ENCODE peak calls at places on chromosome 1, in nine cellular contexts. One of them, this sample, is unnamed.

GRCh38 chr1:84851839-84852238 is 41.2 kb downstream of the LPAR3 start:
- DNase-seq in MM.1S: no peak
- DNase-seq in fibroblast of lung: peak
- DNase-seq in PC-3: peak
- DNase-seq in A673: no peak
- DNase-seq in GM23338: no peak
- DNase-seq in PC-9: peak
- DNase-seq in GM23248: peak
- DNase-seq in hepatocyte: peak
- DNase-seq in this sample: no peak

GRCh38 chr1:53025034-53025777 is 36.8 kb upstream of the PODN start:
- DNase-seq in A673: no peak
- DNase-seq in GM23338: no peak
- DNase-seq in hepatocyte: peak
- DNase-seq in PC-9: peak
- DNase-seq in PC-3: no peak
- DNase-seq in MM.1S: no peak
- DNase-seq in fibroblast of lung: peak
- DNase-seq in GM23248: peak
- DNase-seq in this sample: peak

GRCh38 chr1:56495538-56495937 is 83.8 kb downstream of the PLPP3 start:
- DNase-seq in GM23248: no peak
- DNase-seq in MM.1S: no peak
- DNase-seq in PC-3: no peak
- DNase-seq in PC-9: no peak
- DNase-seq in hepatocyte: no peak
- DNase-seq in fibroblast of lung: no peak
- DNase-seq in GM23338: no peak
- DNase-seq in A673: no peak
- DNase-seq in this sample: no peak

GRCh38 chr1:210236840-210237409 is 4.3 kb downstream of the SERTAD4 start:
- DNase-seq in GM23338: no peak
- DNase-seq in GM23248: peak
- DNase-seq in A673: peak
- DNase-seq in MM.1S: no peak
- DNase-seq in PC-9: no peak
- DNase-seq in fibroblast of lung: peak
- DNase-seq in PC-3: no peak
- DNase-seq in hepatocyte: peak
- DNase-seq in this sample: peak

GRCh38 chr1:4344065-4344753 is 310.2 kb upstream of the AJAP1 start:
- DNase-seq in MM.1S: no peak
- DNase-seq in fibroblast of lung: no peak
- DNase-seq in hepatocyte: no peak
- DNase-seq in PC-9: no peak
- DNase-seq in GM23338: no peak
- DNase-seq in PC-3: no peak
- DNase-seq in A673: no peak
- DNase-seq in GM23248: no peak
- DNase-seq in this sample: no peak

GRCh38 chr1:172658871-172659453 is at the start of gene FASLG:
- DNase-seq in fibroblast of lung: no peak
- DNase-seq in hepatocyte: no peak
- DNase-seq in A673: no peak
- DNase-seq in PC-3: no peak
- DNase-seq in GM23248: no peak
- DNase-seq in GM23338: no peak
- DNase-seq in MM.1S: no peak
- DNase-seq in PC-9: no peak
- DNase-seq in this sample: no peak

GRCh38 chr1:201755200-201755599 is 73.8 kb upstream of the IPO9 start:
- DNase-seq in PC-3: no peak
- DNase-seq in A673: no peak
- DNase-seq in hepatocyte: no peak
- DNase-seq in GM23338: no peak
- DNase-seq in GM23248: no peak
- DNase-seq in fibroblast of lung: no peak
- DNase-seq in PC-9: no peak
- DNase-seq in MM.1S: no peak
- DNase-seq in this sample: no peak

GRCh38 chr1:77044133-77044849 is 174.9 kb downstream of the PIGK start:
- DNase-seq in fibroblast of lung: peak
- DNase-seq in PC-9: no peak
- DNase-seq in A673: no peak
- DNase-seq in GM23338: no peak
- DNase-seq in GM23248: peak
- DNase-seq in hepatocyte: no peak
- DNase-seq in MM.1S: no peak
- DNase-seq in PC-3: peak
- DNase-seq in this sample: no peak

GRCh38 chr1:150971583-150972416 is 2.8 kb downstream of the CERS2 start:
- DNase-seq in PC-3: no peak
- DNase-seq in hepatocyte: peak
- DNase-seq in MM.1S: no peak
- DNase-seq in GM23338: peak
- DNase-seq in GM23248: peak
- DNase-seq in fibroblast of lung: no peak
- DNase-seq in A673: no peak
- DNase-seq in PC-9: no peak
- DNase-seq in this sample: peak

GRCh38 chr1:43774359-43774758 is 67.0 kb downstream of the ST3GAL3 start:
- DNase-seq in GM23338: no peak
- DNase-seq in MM.1S: no peak
- DNase-seq in PC-9: peak
- DNase-seq in PC-3: peak
- DNase-seq in fibroblast of lung: peak
- DNase-seq in hepatocyte: no peak
- DNase-seq in GM23248: peak
- DNase-seq in A673: no peak
- DNase-seq in this sample: no peak

GRCh38 chr1:175600721-175601440 is 142.5 kb downstream of the TNR start:
- DNase-seq in MM.1S: no peak
- DNase-seq in PC-9: no peak
- DNase-seq in fibroblast of lung: no peak
- DNase-seq in A673: no peak
- DNase-seq in PC-3: no peak
- DNase-seq in hepatocyte: no peak
- DNase-seq in GM23338: no peak
- DNase-seq in GM23248: no peak
- DNase-seq in this sample: no peak

GRCh38 chr1:173149887-173150286 is 57.2 kb downstream of the TNFSF4 start:
- DNase-seq in PC-9: no peak
- DNase-seq in MM.1S: no peak
- DNase-seq in PC-3: peak
- DNase-seq in A673: peak
- DNase-seq in hepatocyte: peak
- DNase-seq in GM23338: no peak
- DNase-seq in GM23248: peak
- DNase-seq in fibroblast of lung: peak
- DNase-seq in this sample: no peak

GRCh38 chr1:205225901-205226765 is 1.6 kb upstream of the TMCC2 start:
- DNase-seq in PC-3: peak
- DNase-seq in PC-9: no peak
- DNase-seq in MM.1S: no peak
- DNase-seq in fibroblast of lung: peak
- DNase-seq in A673: no peak
- DNase-seq in hepatocyte: no peak
- DNase-seq in GM23338: no peak
- DNase-seq in GM23248: peak
- DNase-seq in this sample: no peak

GRCh38 chr1:185636848-185637247 is 97.3 kb upstream of the HMCN1 start:
- DNase-seq in GM23338: no peak
- DNase-seq in A673: no peak
- DNase-seq in hepatocyte: no peak
- DNase-seq in PC-3: no peak
- DNase-seq in PC-9: no peak
- DNase-seq in GM23248: no peak
- DNase-seq in MM.1S: peak
- DNase-seq in fibroblast of lung: no peak
- DNase-seq in this sample: no peak

GRCh38 chr1:1166642-1167415 is 6.9 kb upstream of the TTLL10 start:
- DNase-seq in A673: no peak
- DNase-seq in GM23248: no peak
- DNase-seq in hepatocyte: no peak
- DNase-seq in MM.1S: no peak
- DNase-seq in PC-9: no peak
- DNase-seq in fibroblast of lung: no peak
- DNase-seq in GM23338: no peak
- DNase-seq in PC-3: no peak
- DNase-seq in this sample: no peak

GRCh38 chr1:70248729-70249128 is 27.5 kb downstream of the SRSF11 start:
- DNase-seq in MM.1S: peak
- DNase-seq in PC-9: no peak
- DNase-seq in fibroblast of lung: no peak
- DNase-seq in A673: no peak
- DNase-seq in PC-3: no peak
- DNase-seq in GM23248: no peak
- DNase-seq in hepatocyte: no peak
- DNase-seq in GM23338: no peak
- DNase-seq in this sample: no peak

GRCh38 chr1:218259800-218260199 is 25.3 kb upstream of the RRP15 start:
- DNase-seq in GM23248: no peak
- DNase-seq in PC-3: peak
- DNase-seq in GM23338: peak
- DNase-seq in MM.1S: peak
- DNase-seq in fibroblast of lung: peak
- DNase-seq in A673: peak
- DNase-seq in hepatocyte: peak
- DNase-seq in PC-9: peak
- DNase-seq in this sample: peak

GRCh38 chr1:45394342-45394741 is 54.1 kb upstream of the MUTYH start:
- DNase-seq in GM23338: no peak
- DNase-seq in A673: no peak
- DNase-seq in PC-3: no peak
- DNase-seq in MM.1S: peak
- DNase-seq in hepatocyte: no peak
- DNase-seq in fibroblast of lung: no peak
- DNase-seq in PC-9: no peak
- DNase-seq in GM23248: no peak
- DNase-seq in this sample: no peak
- H3K27ac ChIP-seq in GM23338: no peak
- H3K27ac ChIP-seq in A673: no peak
- H3K27ac ChIP-seq in PC-3: no peak
- H3K27ac ChIP-seq in MM.1S: peak
- H3K27ac ChIP-seq in hepatocyte: no peak
- H3K27ac ChIP-seq in fibroblast of lung: no peak
- H3K27ac ChIP-seq in PC-9: no peak
- H3K27ac ChIP-seq in GM23248: no peak
- H3K27ac ChIP-seq in this sample: no peak

GRCh38 chr1:177165069-177165439 is 542 bp upstream of the ASTN1 start:
- DNase-seq in A673: no peak
- DNase-seq in GM23248: no peak
- DNase-seq in PC-9: no peak
- DNase-seq in hepatocyte: no peak
- DNase-seq in GM23338: no peak
- DNase-seq in MM.1S: no peak
- DNase-seq in PC-3: no peak
- DNase-seq in fibroblast of lung: no peak
- DNase-seq in this sample: no peak

GRCh38 chr1:177164380-177165068 is at the start of gene ASTN1:
- DNase-seq in A673: no peak
- DNase-seq in PC-3: no peak
- DNase-seq in fibroblast of lung: peak
- DNase-seq in GM23338: peak
- DNase-seq in MM.1S: no peak
- DNase-seq in PC-9: no peak
- DNase-seq in hepatocyte: no peak
- DNase-seq in GM23248: peak
- DNase-seq in this sample: peak

GRCh38 chr1:177163844-177164379 is 600 bp downstream of the ASTN1 start:
- DNase-seq in GM23248: no peak
- DNase-seq in MM.1S: no peak
- DNase-seq in PC-9: no peak
- DNase-seq in hepatocyte: no peak
- DNase-seq in GM23338: peak
- DNase-seq in A673: no peak
- DNase-seq in PC-3: no peak
- DNase-seq in fibroblast of lung: no peak
- DNase-seq in this sample: no peak
- TF ChIP-seq EZH2 in GM23248: no peak
- TF ChIP-seq EZH2 in MM.1S: no peak
- TF ChIP-seq EZH2 in PC-9: no peak
- TF ChIP-seq EZH2 in hepatocyte: no peak
- TF ChIP-seq EZH2 in GM23338: no peak
- TF ChIP-seq EZH2 in A673: no peak
- TF ChIP-seq EZH2 in PC-3: no peak
- TF ChIP-seq EZH2 in fibroblast of lung: no peak
- TF ChIP-seq EZH2 in this sample: no peak

GRCh38 chr1:66644331-66644730 is 107.9 kb upstream of the DYNLT5 start:
- DNase-seq in hepatocyte: no peak
- DNase-seq in PC-3: no peak
- DNase-seq in A673: no peak
- DNase-seq in GM23248: no peak
- DNase-seq in PC-9: no peak
- DNase-seq in GM23338: no peak
- DNase-seq in MM.1S: no peak
- DNase-seq in fibroblast of lung: no peak
- DNase-seq in this sample: no peak

GRCh38 chr1:66642992-66643391 is 109.0 kb downstream of the SGIP1 start:
- DNase-seq in GM23338: no peak
- DNase-seq in PC-3: no peak
- DNase-seq in GM23248: peak
- DNase-seq in A673: no peak
- DNase-seq in hepatocyte: no peak
- DNase-seq in MM.1S: no peak
- DNase-seq in fibroblast of lung: no peak
- DNase-seq in PC-9: no peak
- DNase-seq in this sample: no peak

GRCh38 chr1:66637146-66637545 is 103.2 kb downstream of the SGIP1 start:
- DNase-seq in fibroblast of lung: peak
- DNase-seq in MM.1S: no peak
- DNase-seq in PC-3: no peak
- DNase-seq in A673: no peak
- DNase-seq in hepatocyte: no peak
- DNase-seq in GM23248: no peak
- DNase-seq in PC-9: no peak
- DNase-seq in GM23338: no peak
- DNase-seq in this sample: no peak

GRCh38 chr1:66641851-66642473 is 108.0 kb downstream of the SGIP1 start:
- DNase-seq in PC-9: no peak
- DNase-seq in hepatocyte: no peak
- DNase-seq in GM23338: no peak
- DNase-seq in A673: no peak
- DNase-seq in GM23248: no peak
- DNase-seq in fibroblast of lung: no peak
- DNase-seq in MM.1S: no peak
- DNase-seq in PC-3: no peak
- DNase-seq in this sample: no peak
- H3K27ac ChIP-seq in PC-9: no peak
- H3K27ac ChIP-seq in hepatocyte: no peak
- H3K27ac ChIP-seq in GM23338: no peak
- H3K27ac ChIP-seq in A673: no peak
- H3K27ac ChIP-seq in GM23248: no peak
- H3K27ac ChIP-seq in fibroblast of lung: no peak
- H3K27ac ChIP-seq in MM.1S: no peak
- H3K27ac ChIP-seq in PC-3: no peak
- H3K27ac ChIP-seq in this sample: no peak

DNA sequence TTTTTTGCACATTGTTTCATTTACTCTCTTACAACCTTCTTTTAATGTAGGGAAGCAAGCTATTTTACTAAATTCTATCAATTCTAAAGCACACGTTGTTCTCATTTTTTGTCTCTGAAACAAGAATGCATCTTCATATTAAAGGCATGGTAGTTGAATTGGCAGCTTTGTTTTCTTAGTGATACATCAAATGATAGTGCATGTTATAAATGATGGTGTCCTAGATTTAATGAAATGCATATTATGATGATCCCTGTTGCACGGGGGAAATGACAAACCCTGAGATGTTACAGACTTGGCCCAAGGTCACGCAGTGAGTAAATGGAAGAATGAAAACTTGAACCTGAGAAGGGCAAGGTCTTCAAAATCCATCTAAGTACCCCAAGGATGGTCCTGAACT is 213.1 kb downstream of the KAZN start:
- DNase-seq in A673: no peak
- DNase-seq in PC-9: no peak
- DNase-seq in GM23248: peak
- DNase-seq in hepatocyte: no peak
- DNase-seq in MM.1S: no peak
- DNase-seq in PC-3: no peak
- DNase-seq in GM23338: no peak
- DNase-seq in fibroblast of lung: no peak
- DNase-seq in this sample: no peak
- TF ChIP-seq EZH2 in A673: no peak
- TF ChIP-seq EZH2 in PC-9: no peak
- TF ChIP-seq EZH2 in GM23248: no peak
- TF ChIP-seq EZH2 in hepatocyte: no peak
- TF ChIP-seq EZH2 in MM.1S: no peak
- TF ChIP-seq EZH2 in PC-3: no peak
- TF ChIP-seq EZH2 in GM23338: no peak
- TF ChIP-seq EZH2 in fibroblast of lung: no peak
- TF ChIP-seq EZH2 in this sample: no peak

This sample was measured in neural progenitor cell.